ENCODE peak calls at places on chromosomes 7 and 10, in five cellular contexts. H is stimulated activated CD4-positive, alpha-beta T cell treated with anti-CD3 and anti-CD28 coated beads, Interleukin-4, amount 100 ng/mL, for 1 hour; F is activated naive CD4-positive, alpha-beta T cell treated with Interleukin-2 at 50 U/mL for 16 hours; Z is GM19239; Q is NCI-H1092. G is an unnamed sample.

GRCh38 chr7:36280840-36281812 is 108.5 kb upstream of the ANLN start:
- DNase-seq in H (no peak), Z (no peak), Q (peak; percentile 44), F (peak; percentile 14), G (no peak)

GRCh38 chr7:121102619-121103018 is 114.1 kb downstream of the CPED1 start:
- DNase-seq in H (no peak), Z (no peak), Q (no peak), F (no peak), G (no peak)

GRCh38 chr7:5041047-5041446 is 4.6 kb upstream of the RBAK start:
- DNase-seq in Q (no peak), F (no peak), H (no peak), Z (no peak), G (no peak)

GRCh38 chr10:5014936-5015335 is 11.3 kb upstream of the AKR1C2 start:
- DNase-seq in H (no peak), Q (no peak), F (no peak), Z (no peak), G (no peak)

GRCh38 chr10:72567421-72567820 is 58.5 kb downstream of the MICU1 start:
- DNase-seq in F (no peak), H (no peak), Q (no peak), Z (no peak), G (no peak)

GRCh38 chr7:104956753-104957450 is 57.1 kb upstream of the KMT2E start:
- DNase-seq in H (no peak), Q (no peak), Z (no peak), F (peak; percentile 15), G (peak; percentile 42)

GRCh38 chr7:5701085-5701914 is 80.2 kb downstream of the RNF216 start:
- DNase-seq in Q (no peak), Z (no peak), F (peak; percentile 72), H (peak; percentile 56), G (peak; percentile 75)

GRCh38 chr10:73901261-73901660 is 9.7 kb upstream of the PLAU start:
- DNase-seq in Q (no peak), Z (no peak), H (no peak), F (no peak), G (no peak)

GRCh38 chr10:132836832-132837540 is 51.0 kb upstream of the NKX6-2 start:
- DNase-seq in Q (no peak), Z (peak; percentile 81), H (peak; percentile 52), F (peak; percentile 38), G (peak; percentile 56)

GRCh38 chr10:42684517-42684916 is 46.1 kb upstream of the ZNF33B start:
- DNase-seq in H (no peak), Z (no peak), F (no peak), Q (no peak), G (no peak)

GRCh38 chr10:110214380-110214826 is 7.0 kb downstream of the MXI1 start:
- DNase-seq in H (no peak), Z (no peak), Q (no peak), F (no peak), G (no peak)

GRCh38 chr10:1240341-1240775 is 184.2 kb downstream of the WDR37 start:
- DNase-seq in H (no peak), F (no peak), Q (no peak), Z (no peak), G (no peak)

GRCh38 chr10:93471110-93471651 is 11.0 kb downstream of the MYOF start:
- DNase-seq in F (no peak), H (no peak), Q (no peak), Z (no peak), G (no peak)

GRCh38 chr10:22022257-22023051 is 18.9 kb upstream of the DNAJC1 start:
- DNase-seq in Z (no peak), H (peak; percentile 55), Q (no peak), F (peak; percentile 54), G (peak; percentile 33)

GRCh38 chr10:99539820-99540219 is 7.1 kb downstream of the NKX2-3 start:
- DNase-seq in Z (no peak), Q (no peak), H (no peak), F (no peak), G (no peak)

GRCh38 chr7:132899-133298 is 59.5 kb upstream of the FAM20C start:
- DNase-seq in Z (no peak), H (no peak), F (no peak), Q (no peak), G (no peak)

GRCh38 chr7:117399820-117400422 is 27.4 kb downstream of the ASZ1 start:
- DNase-seq in F (no peak), Z (no peak), Q (no peak), H (no peak), G (no peak)

GRCh38 chr7:135601182-135601581 is 43.5 kb downstream of the NUP205 start:
- DNase-seq in H (no peak), F (no peak), Q (no peak), Z (no peak), G (no peak)

GRCh38 chr10:117443677-117444022 is 68.4 kb upstream of the PDZD8 start:
- DNase-seq in F (no peak), H (no peak), Q (no peak), Z (no peak), G (no peak)

GRCh38 chr7:100464210-100464660 is at the start of gene SPACDR:
- DNase-seq in F (no peak), Z (no peak), H (no peak), Q (no peak), G (no peak)

GRCh38 chr10:84208023-84208422 is 13.7 kb downstream of the CDHR1 start:
- DNase-seq in F (no peak), H (no peak), Z (no peak), Q (no peak), G (no peak)

GRCh38 chr7:13560441-13560840 is 429.0 kb downstream of the ETV1 start:
- DNase-seq in Z (no peak), H (no peak), Q (no peak), F (no peak), G (no peak)

GRCh38 chr7:41940760-41941343 is 238.0 kb upstream of the INHBA start:
- DNase-seq in Q (peak; percentile 38), Z (peak; percentile 57), H (peak; percentile 39), F (peak; percentile 46), G (peak; percentile 54)

GRCh38 chr10:3365630-3366029 is 193.0 kb upstream of the PITRM1 start:
- DNase-seq in Z (no peak), H (no peak), Q (peak; percentile 63), F (no peak), G (no peak)

GRCh38 chr7:134834689-134835462 is 55.4 kb downstream of the CALD1 start:
- DNase-seq in Q (no peak), F (no peak), Z (no peak), H (no peak), G (no peak)

GRCh38 chr7:132654150-132654549 is 77.9 kb upstream of the PLXNA4 start:
- DNase-seq in F (no peak), Q (no peak), Z (peak; percentile 44), H (no peak), G (no peak)

GRCh38 chr10:68992721-68993440 is 4.3 kb downstream of the KIFBP start:
- DNase-seq in Q (no peak), H (no peak), F (no peak), Z (no peak), G (no peak)

GRCh38 chr10:132403511-132404168 is 6.6 kb downstream of the PWWP2B start:
- DNase-seq in F (no peak), Q (no peak), H (no peak), Z (no peak), G (no peak)

GRCh38 chr7:74052628-74053027 is 24.7 kb downstream of the ELN start:
- DNase-seq in H (no peak), F (no peak), Q (no peak), Z (no peak), G (no peak)

GRCh38 chr7:50595538-50596102 is 30.4 kb upstream of the DDC start:
- DNase-seq in F (no peak), Q (peak; percentile 61), Z (no peak), H (no peak), G (no peak)

GRCh38 chr7:77627307-77627671 is 69.0 kb upstream of the RSBN1L start:
- DNase-seq in Z (no peak), F (no peak), H (no peak), Q (no peak), G (no peak)

GRCh38 chr7:128347573-128348147 is 4.0 kb upstream of the RBM28 start:
- DNase-seq in Q (peak; percentile 24), Z (no peak), H (peak; percentile 61), F (peak; percentile 53), G (peak; percentile 59)

GRCh38 chr7:44533301-44534055 is 7.7 kb downstream of the NPC1L1 start:
- DNase-seq in H (no peak), Z (no peak), F (no peak), Q (no peak), G (no peak)